ENCODE peak calls at places on chromosomes 1 and 21, in six cellular contexts. X is nephron progenitor cell, C is HL-60, N is IMR-90, D is PC-9, M is neural crest cell. Z is an unnamed sample.

GRCh38 chr1:91757760-91758545 is 128.0 kb downstream of the TGFBR3 start:
- DNase-seq in C (no peak), N (peak), M (no peak), X (no peak), D (no peak), Z (no peak)

GRCh38 chr1:65425697-65426096 is 5.2 kb downstream of the LEPR start:
- DNase-seq in D (peak), M (no peak), C (no peak), N (peak), X (no peak), Z (no peak)

GRCh38 chr1:21833392-21833976 is 21.4 kb downstream of the LDLRAD2 start:
- DNase-seq in D (no peak), N (no peak), C (no peak), X (no peak), M (no peak), Z (no peak)

GRCh38 chr1:212167098-212167497 is 118.1 kb upstream of the PPP2R5A start:
- DNase-seq in X (no peak), D (no peak), M (no peak), N (peak), C (no peak), Z (no peak)

GRCh38 chr1:19765623-19766022 is 34.1 kb downstream of the TMCO4 start:
- DNase-seq in M (no peak), C (no peak), N (peak), D (peak), X (peak), Z (no peak)

GRCh38 chr21:39046236-39046911 is 136.9 kb downstream of the PSMG1 start:
- DNase-seq in N (no peak), M (no peak), X (no peak), D (no peak), C (no peak), Z (no peak)

GRCh38 chr1:179341943-179342547 is 23.7 kb upstream of the AXDND1 start:
- DNase-seq in X (no peak), D (no peak), N (no peak), C (no peak), M (no peak), Z (no peak)

GRCh38 chr1:227131193-227131592 is 187.1 kb downstream of the CDC42BPA start:
- DNase-seq in D (no peak), C (no peak), X (no peak), M (no peak), N (peak), Z (no peak)

GRCh38 chr1:2228684-2229031 is 539 bp downstream of the SKI start:
- DNase-seq in C (no peak), M (no peak), N (no peak), X (no peak), D (no peak), Z (no peak)

GRCh38 chr21:35212393-35213127 is 163.5 kb upstream of the RUNX1 start:
- DNase-seq in M (no peak), N (peak), X (no peak), D (no peak), C (no peak), Z (no peak)

GRCh38 chr1:171188388-171189266 is 3.5 kb downstream of the FMO2 start:
- DNase-seq in M (peak), N (peak), D (no peak), X (peak), C (peak), Z (no peak)

GRCh38 chr21:26332873-26333272 is 162.3 kb upstream of the APP start:
- DNase-seq in M (no peak), C (no peak), X (no peak), N (no peak), D (no peak), Z (no peak)

GRCh38 chr1:145960468-145961108 is 2.8 kb upstream of the LIX1L start:
- DNase-seq in D (no peak), M (peak), C (no peak), X (peak), N (peak), Z (peak)

GRCh38 chr1:22257286-22258275 is 114.7 kb upstream of the WNT4 start:
- DNase-seq in C (no peak), M (no peak), X (no peak), D (no peak), N (no peak), Z (no peak)

GRCh38 chr1:1479547-1480483 is 8.2 kb downstream of the ATAD3B start:
- DNase-seq in N (no peak), X (no peak), M (no peak), C (no peak), D (no peak), Z (no peak)

GRCh38 chr1:53180226-53180625 is 16.4 kb upstream of the CPT2 start:
- DNase-seq in D (no peak), X (no peak), M (no peak), C (no peak), N (peak), Z (no peak)

GRCh38 chr21:43884012-43884860 is 19.2 kb downstream of the AGPAT3 start:
- DNase-seq in M (no peak), X (no peak), D (peak), C (peak), N (no peak), Z (no peak)

GRCh38 chr1:223106856-223107255 is 36.2 kb downstream of the TLR5 start:
- DNase-seq in X (peak), N (no peak), D (no peak), C (no peak), M (no peak), Z (no peak)

GRCh38 chr1:26771643-26772321 is 16.0 kb upstream of the PIGV start:
- DNase-seq in M (no peak), D (peak), X (no peak), C (no peak), N (peak), Z (no peak)

GRCh38 chr1:75953461-75953860 is 21.3 kb upstream of the ASB17 start:
- DNase-seq in N (no peak), M (no peak), C (no peak), D (no peak), X (no peak), Z (no peak)

GRCh38 chr1:75954594-75954993 is 22.4 kb upstream of the ASB17 start:
- DNase-seq in N (peak), C (peak), D (peak), M (no peak), X (no peak), Z (no peak)

DNA sequence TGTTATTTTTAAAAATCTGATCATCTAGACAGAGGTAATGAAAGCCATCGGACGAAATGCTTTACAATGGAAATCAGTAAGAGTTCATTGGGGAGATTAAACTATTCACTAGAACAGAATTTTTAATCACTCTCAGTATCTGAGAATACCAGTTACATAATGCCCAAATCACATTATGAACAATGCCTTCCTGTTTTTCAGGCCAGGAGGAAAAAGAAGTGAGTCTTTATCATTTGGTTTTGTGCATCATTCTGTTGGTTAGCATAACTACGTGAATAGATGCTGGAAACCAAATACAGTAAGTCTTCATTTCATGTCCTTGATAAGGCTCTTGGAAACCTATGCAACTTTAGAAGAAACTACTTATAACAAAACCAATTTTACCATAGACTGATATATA is 18.0 kb upstream of the ASB17 start:
- DNase-seq in X (no peak), N (no peak), D (no peak), M (no peak), C (no peak), Z (no peak)
- TF ChIP-seq CTCF in X (no peak), N (no peak), D (no peak), M (no peak), C (no peak), Z (no peak)

GRCh38 chr1:32349211-32349708 is 13.0 kb downstream of the FAM229A start:
- DNase-seq in N (peak), D (no peak), C (peak), X (no peak), M (no peak), Z (no peak)

GRCh38 chr1:32351859-32352745 is 10.2 kb downstream of the FAM229A start:
- DNase-seq in X (no peak), M (no peak), N (peak), D (no peak), C (no peak), Z (no peak)

GRCh38 chr1:32350785-32351076 is 11.6 kb downstream of the FAM229A start:
- DNase-seq in X (no peak), M (no peak), D (no peak), N (no peak), C (no peak), Z (no peak)

GRCh38 chr1:32352831-32353383 is 9.4 kb downstream of the FAM229A start:
- DNase-seq in C (no peak), N (no peak), D (no peak), X (no peak), M (no peak), Z (no peak)

GRCh38 chr1:32351077-32351858 is 11.0 kb downstream of the FAM229A start:
- DNase-seq in D (peak), C (peak), N (peak), X (peak), M (peak), Z (peak)
- TF ChIP-seq CTCF in D (peak), C (no peak), N (peak), X (peak), M (peak), Z (peak)

GRCh38 chr1:55143686-55144085 is 71.5 kb downstream of the USP24 start:
- DNase-seq in D (peak), M (no peak), C (no peak), N (no peak), X (no peak), Z (no peak)
- TF ChIP-seq CTCF in D (peak), M (peak), C (no peak), N (no peak), X (peak), Z (no peak)

DNA sequence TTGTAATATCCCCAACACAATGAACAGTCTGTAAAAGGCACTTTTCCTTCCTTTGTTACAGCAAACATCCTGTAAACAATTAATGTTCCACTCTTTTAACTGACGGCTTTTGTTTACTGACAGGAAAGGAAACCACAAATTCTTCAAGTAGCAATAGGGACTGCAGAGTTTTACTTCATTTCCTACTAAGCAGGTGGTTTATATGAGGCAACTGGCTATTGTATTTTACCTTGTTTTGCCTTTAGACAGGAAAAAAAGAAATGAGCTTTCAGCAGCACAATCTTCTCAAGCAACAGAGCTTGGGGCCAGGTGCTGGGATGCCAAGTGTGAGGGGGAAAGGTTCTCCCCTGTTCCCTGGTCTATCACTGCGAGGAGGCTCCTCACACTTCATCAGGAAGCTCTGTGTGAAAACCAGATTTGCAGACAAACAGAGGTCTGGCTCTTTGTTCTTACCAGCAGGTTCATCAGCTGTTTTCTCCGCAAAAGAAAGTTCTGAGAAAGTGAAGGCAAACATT is 51.2 kb downstream of the SIPA1L2 start:
- DNase-seq in D (no peak), N (no peak), M (no peak), X (no peak), C (peak), Z (no peak)
- TF ChIP-seq CTCF in D (no peak), N (no peak), M (no peak), X (no peak), C (no peak), Z (no peak)

GRCh38 chr1:17755120-17755519 is at the start of gene ACTL8:
- DNase-seq in C (peak), X (no peak), M (no peak), D (no peak), N (no peak), Z (no peak)
- TF ChIP-seq CTCF in C (peak), X (no peak), M (peak), D (peak), N (peak), Z (no peak)

DNA sequence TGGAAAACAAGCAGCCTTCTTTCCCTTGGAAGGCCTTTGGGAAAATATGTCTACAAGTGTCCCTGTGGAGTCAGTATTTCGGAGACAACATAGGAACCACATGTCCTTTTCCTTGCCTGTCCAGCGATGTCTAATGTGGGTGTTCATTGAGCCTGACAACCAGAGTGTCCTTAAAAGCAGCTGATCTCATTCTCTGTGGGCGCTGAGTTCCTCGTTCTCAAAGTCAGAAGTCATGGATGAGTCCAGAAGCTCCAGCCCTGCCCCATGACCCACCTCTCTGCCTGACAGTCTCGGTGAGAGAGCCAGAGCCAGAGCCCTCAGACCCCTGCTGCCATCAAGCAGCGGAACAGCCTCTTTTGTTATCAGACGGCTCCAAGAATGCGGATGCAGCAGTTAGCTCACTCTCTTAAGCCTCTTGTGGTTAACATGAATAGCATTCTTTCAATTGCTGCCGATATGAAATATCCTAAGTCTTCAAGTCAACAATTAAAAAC is 329.2 kb downstream of the TGFB2 start:
- DNase-seq in N (peak), D (peak), C (no peak), X (peak), M (peak), Z (no peak)
- TF ChIP-seq CTCF in N (no peak), D (no peak), C (no peak), X (no peak), M (peak), Z (no peak)

GRCh38 chr1:159008744-159009188 is 941 bp upstream of the IFI16 start:
- DNase-seq in C (peak), D (no peak), X (no peak), N (peak), M (no peak), Z (peak)

GRCh38 chr1:159005161-159005560 is 4.5 kb upstream of the IFI16 start:
- DNase-seq in D (no peak), C (no peak), M (no peak), N (peak), X (no peak), Z (no peak)

GRCh38 chr1:159007734-159008133 is 2.0 kb upstream of the IFI16 start:
- DNase-seq in M (no peak), C (no peak), N (no peak), X (no peak), D (no peak), Z (no peak)

GRCh38 chr1:159009287-159009686 is 420 bp upstream of the IFI16 start:
- DNase-seq in D (no peak), C (no peak), X (no peak), N (no peak), M (no peak), Z (no peak)

DNA sequence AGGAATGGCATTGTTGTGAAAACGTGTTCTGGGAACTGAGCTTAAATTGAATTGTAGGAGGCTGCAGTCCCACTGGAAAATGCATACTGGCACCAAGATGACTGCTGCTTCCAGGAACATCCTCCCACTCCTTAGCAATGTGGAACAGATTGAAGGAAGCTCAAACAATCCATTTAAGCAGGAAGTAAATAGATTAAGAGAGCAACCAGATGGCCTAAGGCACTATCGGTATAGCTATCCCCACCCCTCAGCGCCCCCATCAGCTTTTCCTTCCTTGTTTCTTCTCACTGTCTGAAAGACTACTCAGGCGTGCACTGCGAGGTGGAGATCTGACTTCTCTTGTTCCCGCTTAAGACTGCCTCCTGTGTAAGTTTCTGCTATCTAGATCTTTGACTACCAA is 4.0 kb upstream of the IFI16 start:
- DNase-seq in M (no peak), X (peak), D (no peak), N (no peak), C (no peak), Z (no peak)
- TF ChIP-seq CTCF in M (no peak), X (no peak), D (no peak), N (no peak), C (no peak), Z (no peak)

GRCh38 chr1:33653226-33653625 is 180.8 kb downstream of the ZSCAN20 start:
- DNase-seq in D (no peak), M (no peak), C (no peak), N (no peak), X (no peak), Z (no peak)

GRCh38 chr1:33656467-33656866 is 184.0 kb downstream of the ZSCAN20 start:
- DNase-seq in N (no peak), D (no peak), X (no peak), M (no peak), C (no peak), Z (no peak)

GRCh38 chr1:33655496-33655895 is 183.1 kb downstream of the ZSCAN20 start:
- DNase-seq in M (no peak), X (no peak), N (no peak), D (no peak), C (no peak), Z (no peak)

GRCh38 chr1:33657833-33658232 is 185.4 kb downstream of the ZSCAN20 start:
- DNase-seq in N (no peak), M (no peak), C (no peak), D (no peak), X (no peak), Z (no peak)

DNA sequence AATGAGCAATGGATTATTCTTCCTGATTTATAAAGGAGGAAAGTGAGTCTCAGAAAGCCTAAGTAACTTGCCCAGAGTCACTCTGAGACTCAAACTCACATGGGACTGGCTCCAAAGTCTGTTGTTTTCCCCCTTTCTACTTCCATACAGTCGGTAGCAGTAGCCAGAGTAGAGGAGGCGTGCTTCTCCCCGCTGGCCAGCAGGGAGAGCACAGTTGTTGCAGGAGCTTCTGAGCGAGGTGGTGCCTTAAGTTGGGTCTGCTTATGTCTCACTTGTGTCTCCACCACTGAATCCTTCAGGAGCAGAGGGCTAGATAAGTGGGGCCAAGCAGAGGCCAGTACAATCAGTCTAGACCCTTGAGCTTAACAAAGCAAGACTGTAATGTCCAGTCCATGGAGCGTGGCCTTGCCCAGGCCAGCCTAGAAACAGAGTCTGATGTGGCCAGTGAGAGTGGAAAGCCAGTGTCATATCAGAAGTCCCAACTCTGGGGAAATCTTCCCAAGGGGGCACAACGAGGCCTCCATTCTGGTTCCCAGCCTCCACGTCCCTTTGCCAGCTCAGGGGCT is 181.9 kb downstream of the ZSCAN20 start:
- DNase-seq in D (no peak), M (peak), X (peak), N (peak), C (no peak), Z (no peak)
- TF ChIP-seq CTCF in D (no peak), M (peak), X (peak), N (peak), C (peak), Z (no peak)

GRCh38 chr1:204600968-204601367 is 84.6 kb downstream of the LRRN2 start:
- DNase-seq in C (no peak), X (no peak), N (no peak), D (no peak), M (no peak), Z (no peak)
- TF ChIP-seq CTCF in C (no peak), X (peak), N (no peak), D (peak), M (no peak), Z (no peak)

Z was measured in CD4-positive, alpha-beta T cell.